ENCODE peak calls at places on chromosomes 7 and 10, in six cellular contexts. I, E, R, Y, K and N are unnamed samples.

GRCh38 chr7:44048031-44048795 is 3.7 kb downstream of the DBNL start:
- DNase-seq in R (peak; percentile 53), Y (no peak), K (no peak), E (no peak), I (no peak), N (no peak)

GRCh38 chr7:149573519-149573918 is 75.9 kb upstream of the ZNF746 start:
- DNase-seq in I (no peak), Y (no peak), R (no peak), K (no peak), E (no peak), N (no peak)

GRCh38 chr7:69450436-69450835 is 147.8 kb upstream of the AUTS2 start:
- DNase-seq in Y (no peak), R (no peak), K (no peak), I (no peak), E (no peak), N (no peak)

GRCh38 chr10:72254891-72255568 is 18.7 kb upstream of the DDIT4 start:
- DNase-seq in K (peak; percentile 87), R (peak; percentile 99), E (peak; percentile 6), Y (peak; percentile 90), I (peak; percentile 96), N (peak; percentile 78)

GRCh38 chr10:60934215-60935175 is 9.5 kb downstream of the RHOBTB1 start:
- DNase-seq in Y (no peak), R (no peak), E (no peak), K (no peak), I (no peak), N (no peak)

GRCh38 chr10:3665316-3665908 is 119.6 kb downstream of the KLF6 start:
- DNase-seq in I (no peak), E (no peak), K (no peak), R (no peak), Y (no peak), N (no peak)

GRCh38 chr7:2399848-2400587 is 3.4 kb upstream of the CHST12 start:
- DNase-seq in Y (peak; percentile 79), R (no peak), I (peak; percentile 91), K (peak; percentile 54), E (no peak), N (peak; percentile 93)

GRCh38 chr7:36658603-36659516 is 65.4 kb downstream of the AOAH start:
- DNase-seq in Y (no peak), E (no peak), I (no peak), R (no peak), K (peak; percentile 68), N (peak; percentile 83)

GRCh38 chr10:104033966-104034365 is 51.7 kb downstream of the COL17A1 start:
- DNase-seq in R (no peak), E (no peak), K (no peak), I (no peak), Y (no peak), N (no peak)

GRCh38 chr10:96835826-96836365 is 3.8 kb downstream of the LCOR start:
- DNase-seq in I (no peak), Y (no peak), E (no peak), R (no peak), K (no peak), N (peak; percentile 22)

GRCh38 chr10:124637091-124637700 is 107.0 kb downstream of the FAM53B start:
- DNase-seq in R (peak; percentile 62), K (no peak), E (no peak), Y (no peak), I (peak; percentile 56), N (no peak)

GRCh38 chr7:105001652-105002184 is 12.3 kb upstream of the KMT2E start:
- DNase-seq in K (no peak), Y (no peak), I (no peak), E (no peak), R (no peak), N (no peak)

GRCh38 chr7:150345012-150345411 is 3.6 kb upstream of the RARRES2 start:
- DNase-seq in I (no peak), K (no peak), E (no peak), Y (no peak), R (no peak), N (no peak)

GRCh38 chr10:81036257-81036656 is 498.6 kb downstream of the SH2D4B start:
- DNase-seq in K (no peak), Y (no peak), R (no peak), I (no peak), E (no peak), N (no peak)

GRCh38 chr7:123865517-123866117 is 20.6 kb downstream of the HYAL4 start:
- DNase-seq in I (no peak), E (peak; percentile 63), R (no peak), Y (peak; percentile 62), K (peak; percentile 69), N (peak; percentile 66)

GRCh38 chr7:150323682-150324365 is 479 bp upstream of the ACTR3C start:
- DNase-seq in R (peak; percentile 64), K (no peak), Y (no peak), I (no peak), E (no peak), N (no peak)

GRCh38 chr10:71981024-71981867 is 17.1 kb downstream of the CHST3 start:
- DNase-seq in E (no peak), Y (no peak), K (no peak), R (peak; percentile 95), I (no peak), N (no peak)

GRCh38 chr7:151579642-151580041 is 59.9 kb upstream of the RHEB start:
- DNase-seq in Y (no peak), K (peak; percentile 55), I (no peak), R (no peak), E (no peak), N (peak; percentile 28)

GRCh38 chr10:12322583-12323131 is 26.7 kb upstream of the CAMK1D start:
- DNase-seq in E (no peak), R (no peak), Y (no peak), K (no peak), I (no peak), N (no peak)

GRCh38 chr10:89625041-89625765 is 19.8 kb downstream of the PANK1 start:
- DNase-seq in Y (no peak), R (no peak), I (no peak), K (no peak), E (no peak), N (peak; percentile 47)

GRCh38 chr7:114539575-114539974 is 125.0 kb downstream of the FOXP2 start:
- DNase-seq in E (peak; percentile 17), Y (no peak), K (peak; percentile 33), R (no peak), I (no peak), N (peak; percentile 18)

GRCh38 chr7:133047321-133047720 is 34.6 kb downstream of the CHCHD3 start:
- DNase-seq in R (no peak), I (no peak), E (no peak), K (no peak), Y (no peak), N (no peak)

GRCh38 chr10:78630944-78631838 is 437.6 kb upstream of the ZMIZ1 start:
- DNase-seq in I (no peak), E (no peak), R (no peak), K (no peak), Y (no peak), N (no peak)

GRCh38 chr10:69213601-69214311 is 6.4 kb upstream of the HKDC1 start:
- DNase-seq in I (no peak), E (no peak), R (no peak), K (no peak), Y (no peak), N (no peak)

GRCh38 chr10:13184726-13185514 is 23.6 kb downstream of the MCM10 start:
- DNase-seq in I (no peak), E (no peak), Y (no peak), K (no peak), R (no peak), N (no peak)

GRCh38 chr7:34165927-34166550 is 260.7 kb downstream of the BMPER start:
- DNase-seq in R (no peak), Y (no peak), K (peak; percentile 37), I (no peak), E (peak; percentile 2), N (peak; percentile 65)

GRCh38 chr7:27062946-27063345 is 32.9 kb downstream of the HOXA1 start:
- DNase-seq in R (no peak), I (no peak), E (no peak), Y (no peak), K (no peak), N (no peak)

GRCh38 chr10:62475531-62475930 is 101.4 kb downstream of the ZNF365 start:
- DNase-seq in I (no peak), Y (no peak), K (no peak), E (no peak), R (no peak), N (no peak)

GRCh38 chr7:1856966-1857441 is 186.9 kb downstream of the ELFN1 start:
- DNase-seq in E (no peak), I (peak; percentile 70), K (no peak), Y (no peak), R (peak; percentile 82), N (no peak)